ENCODE peak calls at places on chromosomes 1 and 21, in ten cellular contexts. Y is activated naive CD4-positive, alpha-beta T cell; N is Jurkat, Clone E6-1; K is NCI-H510A treated with DMSO at 0.1 percent for 48 hours; G is occipital lobe; Z is NCI-H82; V is activated CD8-positive, alpha-beta memory T cell treated with anti-CD3 and anti-CD28 coated beads, Interleukin-2, amount 50 U/mL, for 4 hours; U is ELR; L is epithelial cell of esophagus; T is stromal cell of bone marrow. P is an unnamed sample.

GRCh38 chr1:90706437-90707362 is 10.4 kb downstream of the BARHL2 start:
- DNase-seq in U (no peak), N (no peak), Z (peak), G (no peak), V (no peak), T (no peak), L (peak), K (peak), Y (no peak), P (no peak)

GRCh38 chr1:14894811-14895524 is 258.6 kb upstream of the TMEM51 start:
- DNase-seq in G (peak), N (no peak), L (peak), Y (no peak), T (peak), V (no peak), U (peak), K (no peak), Z (no peak), P (no peak)

GRCh38 chr21:35581640-35582039 is 478.7 kb downstream of the SETD4 start:
- DNase-seq in U (no peak), Z (no peak), T (no peak), G (no peak), V (no peak), K (no peak), L (no peak), N (no peak), Y (no peak), P (no peak)

GRCh38 chr1:233951804-233952203 is 47.3 kb downstream of the SLC35F3 start:
- DNase-seq in G (no peak), Y (no peak), N (no peak), V (no peak), L (no peak), T (no peak), K (no peak), U (no peak), Z (no peak), P (no peak)

GRCh38 chr1:212928323-212929281 is 21.7 kb upstream of the VASH2 start:
- DNase-seq in N (no peak), T (no peak), L (peak), K (no peak), Y (no peak), G (no peak), U (peak), Z (peak), V (no peak), P (no peak)

GRCh38 chr1:243850368-243851128 is 505 bp upstream of the AKT3 start:
- DNase-seq in L (peak), N (peak), G (peak), U (peak), T (peak), K (peak), Y (peak), Z (peak), V (peak), P (peak)

GRCh38 chr1:145871994-145872411 is 13.1 kb upstream of the PIAS3 start:
- DNase-seq in L (no peak), G (peak), U (peak), V (peak), N (no peak), T (peak), Z (no peak), Y (no peak), K (no peak), P (peak)

GRCh38 chr1:221840511-221841243 is 98.8 kb upstream of the DUSP10 start:
- DNase-seq in V (no peak), N (no peak), L (peak), U (no peak), G (no peak), Z (no peak), T (peak), K (no peak), Y (no peak), P (no peak)

GRCh38 chr1:244393604-244394176 is 58.0 kb downstream of the ADSS2 start:
- DNase-seq in V (no peak), Y (no peak), T (no peak), Z (no peak), L (no peak), K (peak), N (no peak), G (no peak), U (no peak), P (no peak)

GRCh38 chr1:232519186-232519585 is 110.7 kb downstream of the SIPA1L2 start:
- DNase-seq in Y (no peak), T (no peak), K (peak), G (peak), Z (no peak), L (no peak), V (no peak), U (no peak), N (no peak), P (no peak)

GRCh38 chr1:64507897-64508296 is 38.0 kb downstream of the CACHD1 start:
- DNase-seq in G (no peak), K (no peak), Z (no peak), Y (no peak), T (no peak), V (no peak), L (no peak), U (no peak), N (no peak), P (no peak)

GRCh38 chr1:25523512-25523911 is 19.9 kb upstream of the LDLRAP1 start:
- DNase-seq in V (no peak), Y (no peak), U (peak), N (no peak), L (peak), K (no peak), Z (peak), G (no peak), T (no peak), P (peak)

GRCh38 chr1:171438441-171438840 is 46.9 kb upstream of the PRRC2C start:
- DNase-seq in N (no peak), G (no peak), K (no peak), T (peak), Z (no peak), Y (no peak), L (peak), V (no peak), U (peak), P (no peak)

GRCh38 chr1:22048351-22049192 is 3.9 kb upstream of the CDC42 start:
- DNase-seq in K (no peak), Z (no peak), L (peak), U (peak), T (no peak), N (no peak), Y (no peak), V (no peak), G (no peak), P (peak)

GRCh38 chr1:221714227-221715116 is 27.4 kb downstream of the DUSP10 start:
- DNase-seq in G (no peak), N (no peak), K (peak), U (no peak), Y (no peak), L (no peak), T (no peak), Z (peak), V (no peak), P (peak)

GRCh38 chr1:156664949-156665411 is 12.2 kb downstream of the NES start:
- DNase-seq in L (no peak), Z (peak), K (no peak), U (no peak), V (no peak), N (no peak), T (no peak), Y (no peak), G (no peak), P (no peak)

GRCh38 chr1:66596191-66596590 is 62.2 kb downstream of the SGIP1 start:
- DNase-seq in K (no peak), V (no peak), T (no peak), Y (no peak), N (no peak), U (no peak), G (no peak), Z (no peak), L (no peak), P (no peak)

GRCh38 chr21:21367583-21367982 is 369.4 kb downstream of the NCAM2 start:
- DNase-seq in K (no peak), Z (no peak), N (no peak), Y (no peak), V (no peak), L (no peak), U (no peak), G (no peak), T (no peak), P (no peak)